ENCODE peak calls at places on chromosomes 1 and 21, in seven cellular contexts. O, S, U, E, T, Y and B are unnamed samples.
A peak's percentile ranks its signal among the peaks of the same experiment; 100 is the strongest.

GRCh38 chr1:79197421-79197820 is 190.9 kb upstream of the ADGRL4 start:
- DNase-seq in O (no peak), S (no peak), U (peak; percentile 16), E (peak; percentile 56), T (no peak), Y (peak; percentile 30), B (no peak)

GRCh38 chr1:10901091-10901893 is 104.8 kb upstream of the CASZ1 start:
- DNase-seq in O (no peak), S (no peak), U (no peak), E (peak; percentile 28), T (no peak), Y (no peak), B (no peak)

GRCh38 chr1:232145768-232146167 is 484.2 kb downstream of the SIPA1L2 start:
- DNase-seq in O (no peak), S (no peak), U (no peak), E (peak; percentile 7), T (no peak), Y (no peak), B (no peak)

GRCh38 chr21:36910581-36911307 is 55.7 kb downstream of the HLCS start:
- DNase-seq in O (no peak), S (no peak), U (no peak), E (peak; percentile 35), T (no peak), Y (peak; percentile 34), B (no peak)

GRCh38 chr1:242530761-242531160 is 6.3 kb upstream of the PLD5 start:
- DNase-seq in O (no peak), S (no peak), U (peak; percentile 61), E (peak; percentile 38), T (no peak), Y (no peak), B (peak; percentile 4)

GRCh38 chr1:105664495-105664894 is 1392.0 kb upstream of the PRMT6 start:
- DNase-seq in O (no peak), S (no peak), U (no peak), E (no peak), T (no peak), Y (no peak), B (peak; percentile 79)

GRCh38 chr1:115879977-115880376 is 39.1 kb upstream of the NHLH2 start:
- DNase-seq in O (no peak), S (no peak), U (no peak), E (no peak), T (no peak), Y (no peak), B (no peak)

GRCh38 chr1:235917267-235917811 is 50.6 kb upstream of the LYST start:
- DNase-seq in O (peak; percentile 98), S (peak; percentile 62), U (peak; percentile 99), E (peak; percentile 100), T (peak; percentile 76), Y (peak; percentile 100), B (peak; percentile 100)

GRCh38 chr1:30645807-30646206 is 77.6 kb downstream of the MATN1 start:
- DNase-seq in O (no peak), S (no peak), U (peak; percentile 12), E (peak; percentile 88), T (no peak), Y (peak; percentile 51), B (no peak)

GRCh38 chr1:229034246-229034645 is 236.7 kb upstream of the RAB4A start:
- DNase-seq in O (no peak), S (no peak), U (no peak), E (no peak), T (no peak), Y (no peak), B (no peak)

GRCh38 chr1:3274972-3275371 is 179.5 kb upstream of the ARHGEF16 start:
- DNase-seq in O (no peak), S (no peak), U (no peak), E (no peak), T (no peak), Y (no peak), B (no peak)

GRCh38 chr21:41752231-41752681 is 14.6 kb downstream of the RIPK4 start:
- DNase-seq in O (no peak), S (no peak), U (peak; percentile 24), E (peak; percentile 92), T (no peak), Y (peak; percentile 88), B (no peak)

GRCh38 chr1:88302843-88303486 is 381.1 kb upstream of the PKN2 start:
- DNase-seq in O (peak; percentile 24), S (no peak), U (peak; percentile 12), E (peak; percentile 38), T (no peak), Y (peak; percentile 12), B (no peak)

GRCh38 chr1:206506803-206507394 is 432 bp upstream of the RASSF5 start:
- DNase-seq in O (no peak), S (no peak), U (no peak), E (no peak), T (peak; percentile 45), Y (peak; percentile 11), B (no peak)

GRCh38 chr1:159951551-159951950 is 2.5 kb downstream of the SLAMF9 start:
- DNase-seq in O (no peak), S (no peak), U (no peak), E (no peak), T (no peak), Y (no peak), B (no peak)

GRCh38 chr1:164771568-164772350 is 212.8 kb downstream of the PBX1 start:
- DNase-seq in O (no peak), S (no peak), U (peak; percentile 86), E (peak; percentile 81), T (no peak), Y (peak; percentile 90), B (peak; percentile 72)

GRCh38 chr1:233340031-233340555 is 12.6 kb downstream of the MAP3K21 start:
- DNase-seq in O (no peak), S (no peak), U (no peak), E (no peak), T (no peak), Y (no peak), B (no peak)

GRCh38 chr1:116139592-116140134 is 28.5 kb downstream of the MAB21L3 start:
- DNase-seq in O (no peak), S (no peak), U (no peak), E (no peak), T (no peak), Y (no peak), B (no peak)

GRCh38 chr1:27418326-27418761 is 25.9 kb downstream of the GPR3 start:
- DNase-seq in O (peak; percentile 72), S (no peak), U (peak; percentile 95), E (peak; percentile 94), T (peak; percentile 88), Y (peak; percentile 92), B (peak; percentile 58)

GRCh38 chr1:119712342-119713038 is 756 bp downstream of the PHGDH start:
- DNase-seq in O (peak; percentile 52), S (peak; percentile 61), U (peak; percentile 68), E (peak; percentile 84), T (peak; percentile 82), Y (peak; percentile 95), B (peak; percentile 51)

GRCh38 chr1:150072959-150073358 is 5.4 kb downstream of the VPS45 start:
- DNase-seq in O (no peak), S (no peak), U (peak; percentile 34), E (peak; percentile 45), T (no peak), Y (no peak), B (no peak)

GRCh38 chr1:53026254-53026653 is 35.8 kb upstream of the PODN start:
- DNase-seq in O (no peak), S (no peak), U (peak; percentile 59), E (no peak), T (no peak), Y (no peak), B (no peak)

GRCh38 chr1:109619655-109620395 is at the start of gene AMPD2:
- DNase-seq in O (peak; percentile 31), S (peak; percentile 78), U (peak; percentile 86), E (peak; percentile 85), T (peak; percentile 83), Y (peak; percentile 85), B (peak; percentile 54)

GRCh38 chr21:34875830-34876229 is 173.3 kb downstream of the RUNX1 start:
- DNase-seq in O (no peak), S (no peak), U (peak; percentile 77), E (no peak), T (no peak), Y (no peak), B (no peak)

GRCh38 chr1:245172026-245172425 is 17.2 kb downstream of the KIF26B start:
- DNase-seq in O (no peak), S (no peak), U (peak; percentile 75), E (peak; percentile 31), T (no peak), Y (no peak), B (no peak)

GRCh38 chr1:56180806-56181205 is 398.6 kb downstream of the PLPP3 start:
- DNase-seq in O (no peak), S (no peak), U (no peak), E (peak; percentile 34), T (no peak), Y (no peak), B (no peak)

GRCh38 chr1:246043556-246043955 is 463.5 kb downstream of the SMYD3 start:
- DNase-seq in O (no peak), S (no peak), U (no peak), E (no peak), T (no peak), Y (no peak), B (no peak)

GRCh38 chr1:23638786-23639241 is 52.8 kb upstream of the RPL11 start:
- DNase-seq in O (no peak), S (no peak), U (peak; percentile 20), E (peak; percentile 88), T (no peak), Y (no peak), B (no peak)

GRCh38 chr21:43207868-43208267 is 39.1 kb downstream of the CRYAA start:
- DNase-seq in O (no peak), S (peak; percentile 21), U (no peak), E (no peak), T (no peak), Y (no peak), B (no peak)

GRCh38 chr21:34351786-34352241 is 12.0 kb upstream of the KCNE2 start:
- DNase-seq in O (no peak), S (no peak), U (peak; percentile 16), E (peak; percentile 17), T (peak; percentile 33), Y (peak; percentile 31), B (no peak)